ENCODE peak calls at places on chromosomes 12 and 14, in four cellular contexts. One of them, this sample, is unnamed.

GRCh38 chr14:91255026-91255695 is 10.7 kb upstream of the GPR68 start:
- DNase-seq in SK-N-SH: no peak
- DNase-seq in GM12878: no peak
- DNase-seq in H1: no peak
- DNase-seq in this sample: no peak

GRCh38 chr14:54600685-54601084 is 33.8 kb downstream of the SAMD4A start:
- DNase-seq in SK-N-SH: no peak
- DNase-seq in GM12878: no peak
- DNase-seq in H1: no peak
- DNase-seq in this sample: no peak

GRCh38 chr12:116436561-116437249 is 122.5 kb upstream of the MAP1LC3B2 start:
- DNase-seq in SK-N-SH: no peak
- DNase-seq in GM12878: no peak
- DNase-seq in H1: no peak
- DNase-seq in this sample: peak; percentile 62

GRCh38 chr12:106296179-106296877 is 6.2 kb upstream of the TCP11L2 start:
- DNase-seq in SK-N-SH: no peak
- DNase-seq in GM12878: no peak
- DNase-seq in H1: no peak
- DNase-seq in this sample: peak; percentile 80

GRCh38 chr12:105279460-105280056 is 43.6 kb upstream of the APPL2 start:
- DNase-seq in SK-N-SH: peak; percentile 16
- DNase-seq in GM12878: no peak
- DNase-seq in H1: peak; percentile 56
- DNase-seq in this sample: peak; percentile 22

GRCh38 chr12:121803861-121804416 is at the start of gene SETD1B:
- DNase-seq in SK-N-SH: peak; percentile 65
- DNase-seq in GM12878: no peak
- DNase-seq in H1: no peak
- DNase-seq in this sample: no peak

GRCh38 chr12:109880049-109880931 is at the start of gene GLTP:
- DNase-seq in SK-N-SH: peak; percentile 99
- DNase-seq in GM12878: no peak
- DNase-seq in H1: peak; percentile 91
- DNase-seq in this sample: peak; percentile 58

GRCh38 chr14:100842799-100843198 is 16.9 kb downstream of the MEG3 start:
- DNase-seq in SK-N-SH: no peak
- DNase-seq in GM12878: no peak
- DNase-seq in H1: no peak
- DNase-seq in this sample: no peak

GRCh38 chr14:95039259-95039992 is 117.9 kb downstream of the DICER1 start:
- DNase-seq in SK-N-SH: peak; percentile 45
- DNase-seq in GM12878: no peak
- DNase-seq in H1: peak; percentile 30
- DNase-seq in this sample: no peak

GRCh38 chr14:25349269-25349668 is 299.3 kb upstream of the STXBP6 start:
- DNase-seq in SK-N-SH: no peak
- DNase-seq in GM12878: no peak
- DNase-seq in H1: no peak
- DNase-seq in this sample: no peak

GRCh38 chr12:93325855-93326254 is 51.9 kb upstream of the NUDT4 start:
- DNase-seq in SK-N-SH: no peak
- DNase-seq in GM12878: no peak
- DNase-seq in H1: no peak
- DNase-seq in this sample: no peak

GRCh38 chr14:45198551-45198950 is 54.5 kb downstream of the MIS18BP1 start:
- DNase-seq in SK-N-SH: no peak
- DNase-seq in GM12878: no peak
- DNase-seq in H1: no peak
- DNase-seq in this sample: no peak

GRCh38 chr14:79487632-79488031 is 723.7 kb downstream of the DIO2 start:
- DNase-seq in SK-N-SH: no peak
- DNase-seq in GM12878: no peak
- DNase-seq in H1: no peak
- DNase-seq in this sample: no peak

GRCh38 chr14:104248203-104249055 is 110.0 kb downstream of the KIF26A start:
- DNase-seq in SK-N-SH: peak; percentile 55
- DNase-seq in GM12878: no peak
- DNase-seq in H1: no peak
- DNase-seq in this sample: no peak

GRCh38 chr14:21768116-21768874 is 94.7 kb upstream of the OR4E1 start:
- DNase-seq in SK-N-SH: peak; percentile 11
- DNase-seq in GM12878: peak; percentile 5
- DNase-seq in H1: no peak
- DNase-seq in this sample: peak; percentile 42

GRCh38 chr12:94100254-94100653 is 48.1 kb upstream of the PLXNC1 start:
- DNase-seq in SK-N-SH: no peak
- DNase-seq in GM12878: no peak
- DNase-seq in H1: no peak
- DNase-seq in this sample: no peak

GRCh38 chr12:49874142-49874897 is 29.4 kb downstream of the FAIM2 start:
- DNase-seq in SK-N-SH: no peak
- DNase-seq in GM12878: no peak
- DNase-seq in H1: no peak
- DNase-seq in this sample: no peak

GRCh38 chr12:56487448-56488040 is 417 bp downstream of the GLS2 start:
- DNase-seq in SK-N-SH: no peak
- DNase-seq in GM12878: no peak
- DNase-seq in H1: peak; percentile 83
- DNase-seq in this sample: peak; percentile 32

GRCh38 chr14:36719823-36720222 is 58.2 kb downstream of the PAX9 start:
- DNase-seq in SK-N-SH: no peak
- DNase-seq in GM12878: no peak
- DNase-seq in H1: no peak
- DNase-seq in this sample: no peak

GRCh38 chr14:30587141-30587540 is 28.2 kb downstream of the G2E3 start:
- DNase-seq in SK-N-SH: no peak
- DNase-seq in GM12878: no peak
- DNase-seq in H1: no peak
- DNase-seq in this sample: no peak

GRCh38 chr12:34605510-34605887 is 583.2 kb downstream of the ALG10 start:
- DNase-seq in SK-N-SH: peak; percentile 0
- DNase-seq in GM12878: no peak
- DNase-seq in H1: no peak
- DNase-seq in this sample: no peak

GRCh38 chr12:69388371-69388770 is 28.8 kb downstream of the YEATS4 start:
- DNase-seq in SK-N-SH: peak; percentile 30
- DNase-seq in GM12878: no peak
- DNase-seq in H1: no peak
- DNase-seq in this sample: peak; percentile 43

GRCh38 chr14:104195854-104196253 is 57.5 kb downstream of the KIF26A start:
- DNase-seq in SK-N-SH: no peak
- DNase-seq in GM12878: no peak
- DNase-seq in H1: no peak
- DNase-seq in this sample: no peak

GRCh38 chr12:123384994-123385376 is 1.1 kb downstream of the KMT5A start:
- DNase-seq in SK-N-SH: no peak
- DNase-seq in GM12878: no peak
- DNase-seq in H1: no peak
- DNase-seq in this sample: no peak

GRCh38 chr12:78101946-78102635 is 271.4 kb downstream of the NAV3 start:
- DNase-seq in SK-N-SH: no peak
- DNase-seq in GM12878: no peak
- DNase-seq in H1: no peak
- DNase-seq in this sample: no peak

GRCh38 chr12:11785722-11786121 is 136.2 kb downstream of the ETV6 start:
- DNase-seq in SK-N-SH: no peak
- DNase-seq in GM12878: no peak
- DNase-seq in H1: no peak
- DNase-seq in this sample: no peak

GRCh38 chr12:52608826-52609630 is 7.8 kb upstream of the KRT72 start:
- DNase-seq in SK-N-SH: no peak
- DNase-seq in GM12878: no peak
- DNase-seq in H1: peak; percentile 35
- DNase-seq in this sample: no peak

GRCh38 chr14:101352567-101352966 is 208.7 kb upstream of the DIO3 start:
- DNase-seq in SK-N-SH: no peak
- DNase-seq in GM12878: no peak
- DNase-seq in H1: peak; percentile 4
- DNase-seq in this sample: no peak

GRCh38 chr12:16473610-16474326 is 126.3 kb downstream of the MGST1 start:
- DNase-seq in SK-N-SH: no peak
- DNase-seq in GM12878: no peak
- DNase-seq in H1: no peak
- DNase-seq in this sample: no peak

GRCh38 chr14:98170580-98170979 is 1101.4 kb downstream of the BCL11B start:
- DNase-seq in SK-N-SH: no peak
- DNase-seq in GM12878: no peak
- DNase-seq in H1: no peak
- DNase-seq in this sample: no peak

GRCh38 chr12:73186272-73186671 is 914.1 kb downstream of the TRHDE start:
- DNase-seq in SK-N-SH: no peak
- DNase-seq in GM12878: no peak
- DNase-seq in H1: no peak
- DNase-seq in this sample: no peak

GRCh38 chr14:42513837-42514236 is 907.2 kb downstream of the LRFN5 start:
- DNase-seq in SK-N-SH: no peak
- DNase-seq in GM12878: no peak
- DNase-seq in H1: no peak
- DNase-seq in this sample: no peak

GRCh38 chr14:104086210-104086660 is 735 bp downstream of the ASPG start:
- DNase-seq in SK-N-SH: peak; percentile 33
- DNase-seq in GM12878: no peak
- DNase-seq in H1: peak; percentile 47
- DNase-seq in this sample: no peak

GRCh38 chr12:132161046-132161781 is 17.0 kb downstream of the NOC4L start:
- DNase-seq in SK-N-SH: peak; percentile 51
- DNase-seq in GM12878: no peak
- DNase-seq in H1: no peak
- DNase-seq in this sample: no peak

GRCh38 chr12:132160016-132160415 is 15.8 kb downstream of the NOC4L start:
- DNase-seq in SK-N-SH: no peak
- DNase-seq in GM12878: no peak
- DNase-seq in H1: no peak
- DNase-seq in this sample: no peak

GRCh38 chr12:132160671-132161045 is 16.4 kb downstream of the NOC4L start:
- DNase-seq in SK-N-SH: no peak
- DNase-seq in GM12878: no peak
- DNase-seq in H1: no peak
- DNase-seq in this sample: no peak

GRCh38 chr12:132158677-132159554 is 14.7 kb downstream of the NOC4L start:
- DNase-seq in SK-N-SH: no peak
- DNase-seq in GM12878: no peak
- DNase-seq in H1: no peak
- DNase-seq in this sample: no peak

GRCh38 chr12:132159555-132160003 is 15.3 kb downstream of the NOC4L start:
- DNase-seq in SK-N-SH: no peak
- DNase-seq in GM12878: no peak
- DNase-seq in H1: no peak
- DNase-seq in this sample: no peak
- TF ChIP-seq TCF12 in SK-N-SH: no peak
- TF ChIP-seq TCF12 in GM12878: no peak
- TF ChIP-seq TCF12 in H1: no peak
- TF ChIP-seq TCF12 in this sample: no peak

DNA sequence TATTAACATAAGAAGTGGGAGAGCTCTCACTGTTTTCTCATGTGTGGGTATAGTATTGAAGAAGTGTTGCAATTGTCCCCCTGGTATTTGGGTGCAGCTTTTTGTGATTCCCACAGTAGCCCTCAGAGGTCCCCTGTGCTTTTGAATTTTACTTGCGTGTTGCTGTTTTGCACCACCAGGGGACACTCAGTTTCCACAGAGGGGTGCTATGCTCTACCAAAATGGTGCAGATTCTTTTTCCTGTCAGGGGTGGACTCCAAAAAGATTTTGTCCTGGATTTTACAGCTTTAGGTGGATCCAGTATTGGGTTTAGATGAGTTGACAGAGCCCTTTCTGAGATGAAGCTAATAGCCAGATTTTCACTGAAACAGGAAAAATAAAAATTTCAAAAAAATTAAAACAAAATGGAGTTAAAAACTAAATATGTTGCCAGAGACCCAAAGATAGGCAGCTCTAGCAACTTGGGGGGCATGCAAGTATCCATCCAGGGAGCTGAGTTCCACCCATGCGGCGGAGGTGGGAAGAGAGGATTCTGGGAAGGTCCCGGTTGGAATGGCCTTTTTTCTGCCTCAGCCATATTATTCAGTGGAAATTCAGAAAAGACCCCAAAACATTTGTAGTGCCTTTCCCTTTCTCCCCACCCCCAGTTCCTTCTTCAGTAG is 50.2 kb downstream of the TTLL5 start:
- DNase-seq in SK-N-SH: peak; percentile 34
- DNase-seq in GM12878: no peak
- DNase-seq in H1: peak; percentile 47
- DNase-seq in this sample: peak; percentile 47
- TF ChIP-seq TCF12 in SK-N-SH: no peak
- TF ChIP-seq TCF12 in GM12878: no peak
- TF ChIP-seq TCF12 in H1: no peak
- TF ChIP-seq TCF12 in this sample: no peak

GRCh38 chr12:46560874-46561273 is 188.3 kb upstream of the SLC38A2 start:
- DNase-seq in SK-N-SH: no peak
- DNase-seq in GM12878: no peak
- DNase-seq in H1: no peak
- DNase-seq in this sample: no peak

GRCh38 chr12:46557539-46558373 is 185.2 kb upstream of the SLC38A2 start:
- DNase-seq in SK-N-SH: no peak
- DNase-seq in GM12878: no peak
- DNase-seq in H1: no peak
- DNase-seq in this sample: no peak

GRCh38 chr12:46558696-46559095 is 186.1 kb upstream of the SLC38A2 start:
- DNase-seq in SK-N-SH: no peak
- DNase-seq in GM12878: no peak
- DNase-seq in H1: no peak
- DNase-seq in this sample: no peak

GRCh38 chr12:46560078-46560477 is 187.5 kb upstream of the SLC38A2 start:
- DNase-seq in SK-N-SH: no peak
- DNase-seq in GM12878: no peak
- DNase-seq in H1: no peak
- DNase-seq in this sample: peak; percentile 15

DNA sequence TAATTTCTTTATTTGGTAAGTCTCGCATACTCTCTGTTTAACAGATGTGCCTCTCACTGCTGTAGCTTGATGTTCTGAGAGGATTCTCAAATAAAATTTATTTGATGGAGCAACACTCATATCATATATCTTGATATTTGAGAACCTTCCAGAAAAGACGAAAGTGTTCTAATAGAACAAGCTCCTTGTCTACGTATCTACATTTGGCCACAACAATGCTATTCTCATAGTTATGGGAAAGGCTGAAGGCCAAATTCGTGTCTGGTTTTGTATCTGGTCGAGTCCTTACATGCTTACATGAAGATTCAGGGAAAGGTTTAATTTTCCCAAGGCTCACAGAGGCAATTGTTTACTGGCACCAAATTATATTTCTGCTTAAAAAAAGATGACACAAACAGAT is 186.7 kb upstream of the SLC38A2 start:
- DNase-seq in SK-N-SH: no peak
- DNase-seq in GM12878: no peak
- DNase-seq in H1: no peak
- DNase-seq in this sample: no peak
- TF ChIP-seq TCF12 in SK-N-SH: no peak
- TF ChIP-seq TCF12 in GM12878: no peak
- TF ChIP-seq TCF12 in H1: no peak
- TF ChIP-seq TCF12 in this sample: no peak

GRCh38 chr14:106610691-106611090 is 1084.3 kb downstream of the TMEM121 start:
- DNase-seq in SK-N-SH: no peak
- DNase-seq in GM12878: no peak
- DNase-seq in H1: no peak
- DNase-seq in this sample: no peak

GRCh38 chr14:106606936-106607335 is 1080.6 kb downstream of the TMEM121 start:
- DNase-seq in SK-N-SH: no peak
- DNase-seq in GM12878: no peak
- DNase-seq in H1: no peak
- DNase-seq in this sample: no peak

GRCh38 chr14:106605548-106606448 is 1079.4 kb downstream of the TMEM121 start:
- DNase-seq in SK-N-SH: peak; percentile 54
- DNase-seq in GM12878: peak; percentile 21
- DNase-seq in H1: no peak
- DNase-seq in this sample: peak; percentile 31
- TF ChIP-seq TCF12 in SK-N-SH: no peak
- TF ChIP-seq TCF12 in GM12878: peak; percentile 79
- TF ChIP-seq TCF12 in H1: no peak
- TF ChIP-seq TCF12 in this sample: no peak

This sample was measured in HepG2.